ENCODE peak calls at places on chromosome 2, in nine cellular contexts. B, R, Q, Y, K, T, Z, W and N are unnamed samples.

GRCh38 chr2:30222636-30223360 is 8.5 kb upstream of the LBH start:
- DNase-seq in W (no peak), B (no peak), R (no peak), Z (no peak), T (no peak), Q (no peak), Y (no peak), K (no peak), N (no peak)

GRCh38 chr2:200777275-200777674 is 34.4 kb upstream of the BZW1 start:
- DNase-seq in W (no peak), T (peak; percentile 21), Z (no peak), B (no peak), Y (no peak), Q (no peak), R (no peak), K (no peak), N (no peak)

GRCh38 chr2:97691166-97691565 is 21.7 kb downstream of the C2orf92 start:
- DNase-seq in T (no peak), W (no peak), K (no peak), B (no peak), Y (no peak), Z (no peak), R (no peak), Q (no peak), N (peak; percentile 29)

GRCh38 chr2:149068225-149068995 is 29.9 kb downstream of the LYPD6B start:
- DNase-seq in R (no peak), Q (no peak), Z (no peak), B (no peak), T (no peak), Y (no peak), W (no peak), K (no peak), N (no peak)

GRCh38 chr2:7031424-7032245 is 114.4 kb downstream of the RNF144A start:
- DNase-seq in B (peak; percentile 61), Z (no peak), K (peak; percentile 51), Y (no peak), Q (no peak), W (no peak), T (no peak), R (no peak), N (no peak)

GRCh38 chr2:134193774-134194173 is 60.1 kb upstream of the MGAT5 start:
- DNase-seq in B (no peak), R (no peak), Q (no peak), W (no peak), K (no peak), Z (no peak), T (no peak), Y (no peak), N (no peak)

GRCh38 chr2:160209457-160209856 is 9.4 kb upstream of the ITGB6 start:
- DNase-seq in K (no peak), Q (no peak), T (peak; percentile 93), Y (no peak), R (no peak), Z (peak; percentile 97), B (peak; percentile 82), W (peak; percentile 85), N (no peak)

GRCh38 chr2:64610456-64610855 is 43.3 kb downstream of the SERTAD2 start:
- DNase-seq in Z (no peak), T (no peak), K (no peak), Y (no peak), W (no peak), B (no peak), Q (no peak), R (no peak), N (no peak)

GRCh38 chr2:122072666-122073065 is 317.2 kb downstream of the TSN start:
- DNase-seq in Y (no peak), R (no peak), T (peak; percentile 25), Z (peak; percentile 34), B (no peak), K (no peak), W (no peak), Q (peak; percentile 11), N (no peak)

GRCh38 chr2:210310550-210310949 is 4.4 kb downstream of the MYL1 start:
- DNase-seq in Q (peak; percentile 33), K (no peak), Y (no peak), Z (no peak), R (no peak), B (no peak), W (no peak), T (no peak), N (no peak)

GRCh38 chr2:176160251-176161040 is 3.3 kb downstream of the HOXD3 start:
- DNase-seq in R (peak; percentile 22), Z (no peak), B (no peak), Q (no peak), T (no peak), K (no peak), Y (no peak), W (no peak), N (peak; percentile 61)

GRCh38 chr2:183088061-183088460 is 9.5 kb downstream of the DUSP19 start:
- DNase-seq in T (no peak), W (no peak), Z (no peak), R (no peak), Q (no peak), Y (no peak), B (no peak), K (no peak), N (no peak)

GRCh38 chr2:183089192-183089851 is 10.8 kb downstream of the DUSP19 start:
- DNase-seq in B (no peak), T (no peak), Y (no peak), K (no peak), R (no peak), Z (no peak), Q (no peak), W (no peak), N (no peak)

GRCh38 chr2:183091954-183092345 is 13.4 kb downstream of the DUSP19 start:
- DNase-seq in T (no peak), W (no peak), Z (no peak), K (no peak), R (no peak), Y (no peak), B (no peak), Q (no peak), N (no peak)

GRCh38 chr2:183091318-183091953 is 12.9 kb downstream of the DUSP19 start:
- DNase-seq in Z (no peak), R (no peak), T (no peak), Q (no peak), Y (no peak), B (no peak), K (no peak), W (no peak), N (no peak)

DNA sequence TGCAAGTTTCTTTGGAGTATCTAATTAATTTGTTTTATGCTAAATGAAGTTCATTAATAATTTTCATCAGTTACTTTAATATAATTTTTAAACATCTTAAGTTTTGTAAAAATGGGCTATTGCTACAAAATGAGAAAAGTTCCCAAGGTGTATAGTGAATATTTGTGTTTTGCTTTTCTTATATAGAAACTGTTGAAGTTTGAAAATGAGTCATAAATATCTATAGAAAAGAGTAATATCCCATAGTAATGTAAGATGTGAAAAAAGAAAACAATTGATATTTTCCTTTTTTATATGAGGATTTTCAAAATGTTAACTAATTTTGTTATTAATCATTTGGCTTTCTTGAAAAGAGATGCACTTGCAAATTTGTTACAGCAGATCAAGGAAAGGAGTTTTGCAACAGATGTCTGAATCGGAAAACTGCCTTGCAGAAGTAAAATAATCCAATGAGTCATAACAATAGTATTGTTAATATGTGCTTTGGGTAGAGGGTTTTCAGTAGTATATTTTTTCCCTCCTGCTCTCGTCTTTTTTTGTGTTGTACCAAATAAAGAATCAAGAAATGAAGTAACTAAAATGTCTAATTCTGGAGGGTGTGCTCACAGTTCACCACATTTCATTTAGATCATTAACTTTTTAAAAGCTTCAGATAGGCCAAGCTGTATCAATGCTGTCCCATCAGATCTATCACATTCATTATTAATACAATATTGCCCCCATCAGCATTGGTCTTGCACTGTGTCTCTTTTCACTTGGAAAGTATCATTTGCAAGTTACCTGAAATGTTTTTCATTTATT is 15.5 kb downstream of the DUSP19 start:
- DNase-seq in R (no peak), K (no peak), Y (no peak), W (peak; percentile 9), Q (no peak), T (peak; percentile 31), B (no peak), Z (peak; percentile 61), N (no peak)
- TF ChIP-seq CTCF in R (no peak), K (no peak), Y (no peak), W (no peak), Q (no peak), T (no peak), B (no peak), Z (peak; percentile 21), N (no peak)

GRCh38 chr2:70639841-70640448 is 86.3 kb upstream of the TGFA start:
- DNase-seq in R (no peak), B (no peak), Z (no peak), Q (no peak), T (no peak), Y (no peak), K (no peak), W (no peak), N (no peak)

GRCh38 chr2:70646429-70646828 is 92.8 kb upstream of the TGFA start:
- DNase-seq in Z (no peak), W (no peak), R (no peak), T (no peak), K (no peak), Q (no peak), Y (no peak), B (no peak), N (no peak)

GRCh38 chr2:70641263-70641784 is 87.7 kb upstream of the TGFA start:
- DNase-seq in Y (no peak), Q (no peak), K (no peak), Z (no peak), W (no peak), B (no peak), R (no peak), T (no peak), N (no peak)

GRCh38 chr2:70645733-70646420 is 92.3 kb upstream of the TGFA start:
- DNase-seq in K (no peak), Q (peak; percentile 38), T (no peak), W (no peak), Z (no peak), Y (no peak), B (no peak), R (peak; percentile 36), N (peak; percentile 16)

GRCh38 chr2:70643715-70644114 is 90.1 kb upstream of the TGFA start:
- DNase-seq in T (no peak), Y (no peak), Q (peak; percentile 15), W (no peak), K (no peak), R (no peak), B (no peak), Z (no peak), N (peak; percentile 22)
- TF ChIP-seq CTCF in T (peak; percentile 68), Y (no peak), Q (peak; percentile 37), W (peak; percentile 16), K (no peak), R (peak; percentile 48), B (peak; percentile 41), Z (peak; percentile 33), N (peak; percentile 34)

DNA sequence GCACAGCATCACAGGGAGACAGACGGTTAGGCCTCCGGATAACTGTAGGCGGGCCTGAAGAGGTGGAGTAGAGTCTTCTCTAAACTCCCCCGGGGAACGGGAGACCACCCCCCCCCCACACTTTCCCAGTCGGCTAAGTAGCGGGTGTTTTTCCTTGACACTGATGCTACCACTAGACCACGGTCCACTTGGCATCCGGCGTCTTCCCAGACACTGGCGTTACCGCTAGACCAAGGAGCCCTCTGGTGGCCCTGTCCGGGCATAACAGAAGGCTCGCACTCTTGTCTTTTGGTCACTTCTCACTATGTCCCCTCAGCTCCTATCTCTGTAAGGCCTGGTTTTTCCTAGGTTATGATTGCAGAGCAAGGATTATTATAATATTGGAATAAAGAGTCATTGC is 25.7 kb upstream of the NCL start:
- DNase-seq in Y (no peak), B (no peak), W (no peak), Q (no peak), T (peak; percentile 35), Z (no peak), K (peak; percentile 14), R (peak; percentile 61), N (no peak)
- TF ChIP-seq CTCF in Y (no peak), B (peak; percentile 14), W (peak; percentile 28), Q (peak; percentile 41), T (peak; percentile 66), Z (peak; percentile 34), K (no peak), R (peak; percentile 35), N (no peak)

GRCh38 chr2:100246163-100247145 is 75.8 kb downstream of the LONRF2 start:
- DNase-seq in W (no peak), K (no peak), Q (no peak), R (no peak), Z (no peak), B (no peak), T (no peak), Y (no peak), N (no peak)
- TF ChIP-seq CTCF in W (peak; percentile 35), K (no peak), Q (peak; percentile 41), R (peak; percentile 76), Z (peak; percentile 51), B (peak; percentile 13), T (peak; percentile 72), Y (peak; percentile 29), N (peak; percentile 37)